ENCODE peak calls at places on chromosomes 11 and 22, in six cellular contexts. H, Q, L, K, J and I are unnamed samples. For H3K4me1, the result is how much of the 10 kb centered on the place peaks cover.

GRCh38 chr11:65553301-65554001 is 4.7 kb downstream of the LTBP3 start:
- DNase-seq in H (peak), Q (no peak), L (no peak), K (no peak), J (no peak), I (no peak)

GRCh38 chr11:73965764-73966121 is 14.9 kb downstream of the DNAJB13 start:
- DNase-seq in H (no peak), Q (no peak), L (no peak), K (no peak), J (no peak), I (no peak)

GRCh38 chr11:77747381-77747969 is 73.0 kb downstream of the RSF1 start:
- DNase-seq in H (no peak), Q (no peak), L (no peak), K (no peak), J (no peak), I (no peak)

GRCh38 chr11:56932572-56933235 is 56.0 kb upstream of the OR5AK2 start:
- DNase-seq in H (no peak), Q (no peak), L (no peak), K (no peak), J (no peak), I (no peak)

GRCh38 chr11:58923300-58923788 is 15.9 kb upstream of the GLYATL1 start:
- DNase-seq in H (peak), Q (no peak), L (no peak), K (no peak), J (no peak), I (peak)

GRCh38 chr11:134981824-134982223 is 569.8 kb upstream of the B3GAT1 start:
- DNase-seq in H (no peak), Q (no peak), L (no peak), K (no peak), J (no peak), I (no peak)

GRCh38 chr11:47248304-47248663 is 330 bp downstream of the ACP2 start:
- DNase-seq in H (no peak), Q (no peak), L (no peak), K (no peak), J (no peak), I (no peak)

GRCh38 chr11:126655807-126656128 is 300.3 kb downstream of the ST3GAL4 start:
- DNase-seq in H (no peak), Q (no peak), L (no peak), K (no peak), J (no peak), I (no peak)

GRCh38 chr11:76152086-76152658 is 54.1 kb downstream of the WNT11 start:
- DNase-seq in H (peak), Q (peak), L (peak), K (peak), J (peak), I (peak)

GRCh38 chr11:61580292-61580888 is 486 bp downstream of the SYT7 start:
- DNase-seq in H (no peak), Q (no peak), L (no peak), K (peak), J (peak), I (no peak)
- TF ChIP-seq CTCF in H (no peak), Q (no peak), L (no peak), K (no peak), J (no peak), I (no peak)

GRCh38 chr22:26479792-26480610 is 3.6 kb downstream of the HPS4 start:
- DNase-seq in H (no peak), Q (no peak), L (no peak), K (no peak), J (no peak), I (no peak)
- H3K4me1 ChIP-seq in H (under half), Q (under half), L (under half), K (half or more), J (under half), I (under half)

GRCh38 chr22:48424661-48425060 is 1403.0 kb downstream of the BRD1 start:
- DNase-seq in H (no peak), Q (no peak), L (no peak), K (no peak), J (no peak), I (no peak)

GRCh38 chr22:48423481-48423901 is 1404.2 kb downstream of the BRD1 start:
- DNase-seq in H (no peak), Q (no peak), L (no peak), K (no peak), J (no peak), I (no peak)

GRCh38 chr22:48425091-48425506 is 1402.6 kb downstream of the BRD1 start:
- DNase-seq in H (no peak), Q (no peak), L (no peak), K (no peak), J (peak), I (no peak)

GRCh38 chr22:48424201-48424627 is 1403.5 kb downstream of the BRD1 start:
- DNase-seq in H (no peak), Q (no peak), L (no peak), K (no peak), J (peak), I (no peak)

DNA sequence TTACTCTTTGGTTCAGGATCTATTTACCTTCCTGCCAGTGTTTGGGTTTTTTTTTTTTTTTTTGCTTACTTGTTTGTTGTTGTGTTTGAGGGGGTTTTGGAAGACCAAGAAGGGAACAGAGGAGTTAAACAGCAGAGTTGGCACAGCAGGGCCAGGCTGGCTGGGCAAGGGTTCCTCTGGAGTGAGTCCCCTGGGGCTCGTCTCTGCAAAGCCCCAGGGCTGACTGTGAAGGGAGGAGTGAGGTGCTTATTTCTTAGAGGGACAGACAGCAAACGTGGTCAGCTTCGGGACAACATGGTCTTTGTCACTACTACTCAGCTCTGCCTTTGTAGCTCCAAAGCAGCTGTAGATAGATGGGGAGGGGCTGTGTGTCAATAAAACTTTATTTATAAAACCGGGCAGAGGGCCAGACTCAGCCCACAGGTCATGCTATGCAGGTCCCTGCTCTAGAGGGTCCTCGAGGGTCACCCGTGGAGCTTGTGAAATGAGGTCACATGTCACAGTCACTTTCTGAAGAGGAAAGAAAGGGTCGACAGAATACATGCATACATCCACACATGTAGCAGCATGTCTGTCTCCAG is 1404.7 kb downstream of the BRD1 start:
- DNase-seq in H (no peak), Q (no peak), L (no peak), K (no peak), J (peak), I (no peak)
- H3K4me3 ChIP-seq in H (no peak), Q (no peak), L (no peak), K (no peak), J (no peak), I (no peak)

GRCh38 chr11:90635145-90635544 is 412.3 kb upstream of the CHORDC1 start:
- DNase-seq in H (no peak), Q (no peak), L (no peak), K (no peak), J (no peak), I (no peak)

GRCh38 chr11:90635886-90636285 is 413.0 kb upstream of the CHORDC1 start:
- DNase-seq in H (no peak), Q (no peak), L (no peak), K (no peak), J (no peak), I (no peak)

GRCh38 chr11:90639687-90640086 is 416.8 kb upstream of the CHORDC1 start:
- DNase-seq in H (no peak), Q (peak), L (no peak), K (no peak), J (no peak), I (no peak)
- TF ChIP-seq CTCF in H (no peak), Q (peak), L (no peak), K (no peak), J (no peak), I (no peak)

DNA sequence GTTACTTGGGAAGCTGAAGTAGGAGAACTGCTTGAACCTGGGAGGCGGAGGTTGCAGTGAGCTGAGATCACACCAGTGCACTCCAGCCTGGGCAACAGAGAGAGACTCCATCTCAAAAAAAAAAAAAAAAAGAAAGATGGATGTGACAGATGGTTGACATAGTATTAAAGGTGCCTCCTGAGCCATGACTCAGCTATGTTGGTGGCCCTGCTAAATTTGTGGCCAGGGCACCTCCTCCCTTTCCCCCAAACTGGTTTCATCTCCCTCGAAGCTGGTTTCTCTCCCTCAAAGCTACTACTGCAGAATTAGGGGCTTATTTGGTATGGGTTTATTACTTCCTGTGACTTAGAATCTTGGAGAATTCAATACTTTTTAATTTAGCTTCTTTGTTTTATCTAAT is 31.5 kb downstream of the SDHD start:
- DNase-seq in H (no peak), Q (no peak), L (no peak), K (no peak), J (no peak), I (no peak)
- H3K4me1 ChIP-seq in H (under half), Q (under half), L (under half), K (under half), J (under half), I (under half)

GRCh38 chr11:34651551-34651950 is 30.7 kb downstream of the EHF start:
- DNase-seq in H (no peak), Q (peak), L (no peak), K (no peak), J (no peak), I (peak)
- H3K4me3 ChIP-seq in H (no peak), Q (no peak), L (no peak), K (no peak), J (no peak), I (no peak)

DNA sequence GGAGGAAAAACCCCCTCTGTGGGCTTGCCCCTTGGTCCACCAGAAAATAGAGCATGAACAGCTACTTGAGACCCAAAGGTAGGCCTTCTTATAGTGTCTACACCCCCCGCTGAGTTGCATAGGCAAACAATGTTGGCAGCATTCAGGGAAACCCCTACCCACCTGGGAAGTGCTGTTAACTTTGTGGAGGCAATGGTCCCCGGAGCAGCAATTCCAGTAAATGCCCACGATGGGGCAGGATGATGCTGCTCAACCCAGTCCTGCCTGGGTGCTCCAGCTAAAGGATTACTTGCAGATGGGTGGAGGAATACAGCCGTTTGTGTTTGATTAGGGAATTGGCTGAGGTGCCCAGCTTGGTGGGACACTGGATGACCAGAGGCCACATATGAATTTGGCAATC is 381.3 kb upstream of the ANO5 start:
- DNase-seq in H (no peak), Q (no peak), L (no peak), K (no peak), J (no peak), I (peak)
- TF ChIP-seq CTCF in H (no peak), Q (no peak), L (no peak), K (no peak), J (no peak), I (no peak)

GRCh38 chr11:34344410-34345011 is 13.3 kb downstream of the ABTB2 start:
- DNase-seq in H (no peak), Q (no peak), L (no peak), K (peak), J (no peak), I (no peak)
- H3K4me1 ChIP-seq in H (under half), Q (under half), L (under half), K (under half), J (under half), I (half or more)

GRCh38 chr11:44877908-44878459 is 72.7 kb downstream of the TP53I11 start:
- DNase-seq in H (no peak), Q (peak), L (no peak), K (no peak), J (no peak), I (peak)
- H3K4me3 ChIP-seq in H (no peak), Q (peak), L (no peak), K (no peak), J (no peak), I (no peak)